ENCODE peak calls at places on chromosomes 1 and 21, in seven cellular contexts. One of them, this sample, is unnamed.

GRCh38 chr21:32423320-32423719 is 10.8 kb downstream of the EVA1C start:
- DNase-seq in foreskin fibroblast: peak; percentile 90
- DNase-seq in HFFc6: peak; percentile 82
- DNase-seq in tibial nerve: no peak
- DNase-seq in GM23338: no peak
- DNase-seq in fibroblast of the aortic adventitia: peak; percentile 88
- DNase-seq in uterus: no peak
- DNase-seq in this sample: peak; percentile 76

GRCh38 chr1:184563308-184563707 is 176.5 kb downstream of the C1orf21 start:
- DNase-seq in fibroblast of the aortic adventitia: peak; percentile 69
- DNase-seq in foreskin fibroblast: peak; percentile 52
- DNase-seq in tibial nerve: no peak
- DNase-seq in HFFc6: peak; percentile 10
- DNase-seq in GM23338: no peak
- DNase-seq in uterus: no peak
- DNase-seq in this sample: peak; percentile 66

GRCh38 chr1:75937034-75937433 is 4.8 kb upstream of the ASB17 start:
- DNase-seq in HFFc6: peak; percentile 52
- DNase-seq in foreskin fibroblast: peak; percentile 63
- DNase-seq in tibial nerve: no peak
- DNase-seq in GM23338: no peak
- DNase-seq in fibroblast of the aortic adventitia: peak; percentile 4
- DNase-seq in uterus: no peak
- DNase-seq in this sample: peak; percentile 33

GRCh38 chr1:99268021-99268420 is 3.7 kb downstream of the PLPPR4 start:
- DNase-seq in uterus: no peak
- DNase-seq in HFFc6: peak; percentile 11
- DNase-seq in tibial nerve: no peak
- DNase-seq in foreskin fibroblast: peak; percentile 70
- DNase-seq in GM23338: no peak
- DNase-seq in fibroblast of the aortic adventitia: no peak
- DNase-seq in this sample: no peak

GRCh38 chr1:60621524-60621923 is 460.8 kb upstream of the NFIA start:
- DNase-seq in GM23338: peak; percentile 13
- DNase-seq in fibroblast of the aortic adventitia: peak; percentile 24
- DNase-seq in foreskin fibroblast: peak; percentile 67
- DNase-seq in tibial nerve: no peak
- DNase-seq in uterus: no peak
- DNase-seq in HFFc6: no peak
- DNase-seq in this sample: peak; percentile 66

GRCh38 chr1:56185493-56185892 is 393.9 kb downstream of the PLPP3 start:
- DNase-seq in uterus: no peak
- DNase-seq in foreskin fibroblast: peak; percentile 64
- DNase-seq in GM23338: no peak
- DNase-seq in tibial nerve: no peak
- DNase-seq in HFFc6: no peak
- DNase-seq in fibroblast of the aortic adventitia: no peak
- DNase-seq in this sample: no peak

GRCh38 chr1:161887724-161888287 is 121.7 kb downstream of the ATF6 start:
- DNase-seq in fibroblast of the aortic adventitia: no peak
- DNase-seq in tibial nerve: no peak
- DNase-seq in HFFc6: no peak
- DNase-seq in uterus: no peak
- DNase-seq in foreskin fibroblast: no peak
- DNase-seq in GM23338: no peak
- DNase-seq in this sample: no peak

GRCh38 chr1:56278052-56278451 is 301.3 kb downstream of the PLPP3 start:
- DNase-seq in fibroblast of the aortic adventitia: no peak
- DNase-seq in HFFc6: no peak
- DNase-seq in tibial nerve: no peak
- DNase-seq in GM23338: no peak
- DNase-seq in uterus: no peak
- DNase-seq in foreskin fibroblast: no peak
- DNase-seq in this sample: no peak

GRCh38 chr1:56255516-56256181 is 323.7 kb downstream of the PLPP3 start:
- DNase-seq in uterus: peak; percentile 87
- DNase-seq in fibroblast of the aortic adventitia: peak; percentile 98
- DNase-seq in tibial nerve: peak; percentile 83
- DNase-seq in HFFc6: no peak
- DNase-seq in foreskin fibroblast: peak; percentile 89
- DNase-seq in GM23338: no peak
- DNase-seq in this sample: peak; percentile 60

GRCh38 chr1:78101514-78101913 is 55.7 kb downstream of the GIPC2 start:
- DNase-seq in GM23338: peak; percentile 29
- DNase-seq in HFFc6: peak; percentile 95
- DNase-seq in uterus: no peak
- DNase-seq in tibial nerve: no peak
- DNase-seq in foreskin fibroblast: peak; percentile 97
- DNase-seq in fibroblast of the aortic adventitia: peak; percentile 99
- DNase-seq in this sample: peak; percentile 94

GRCh38 chr1:1085911-1086841 is 12.1 kb upstream of the RNF223 start:
- DNase-seq in fibroblast of the aortic adventitia: no peak
- DNase-seq in tibial nerve: no peak
- DNase-seq in uterus: peak; percentile 12
- DNase-seq in GM23338: no peak
- DNase-seq in foreskin fibroblast: no peak
- DNase-seq in HFFc6: no peak
- DNase-seq in this sample: no peak

GRCh38 chr1:178959543-178960460 is 65.9 kb upstream of the FAM20B start:
- DNase-seq in uterus: no peak
- DNase-seq in HFFc6: no peak
- DNase-seq in foreskin fibroblast: no peak
- DNase-seq in fibroblast of the aortic adventitia: no peak
- DNase-seq in GM23338: no peak
- DNase-seq in tibial nerve: no peak
- DNase-seq in this sample: no peak

GRCh38 chr1:46806196-46807020 is 7.6 kb downstream of the CYP4B1 start:
- DNase-seq in GM23338: no peak
- DNase-seq in HFFc6: no peak
- DNase-seq in uterus: peak; percentile 35
- DNase-seq in fibroblast of the aortic adventitia: peak; percentile 2
- DNase-seq in foreskin fibroblast: peak; percentile 13
- DNase-seq in tibial nerve: peak; percentile 80
- DNase-seq in this sample: peak; percentile 11

GRCh38 chr1:160400646-160401486 is 502 bp downstream of the VANGL2 start:
- DNase-seq in GM23338: peak; percentile 82
- DNase-seq in uterus: peak; percentile 31
- DNase-seq in HFFc6: no peak
- DNase-seq in fibroblast of the aortic adventitia: no peak
- DNase-seq in tibial nerve: no peak
- DNase-seq in foreskin fibroblast: no peak
- DNase-seq in this sample: no peak

GRCh38 chr21:35014302-35015044 is 34.6 kb downstream of the RUNX1 start:
- DNase-seq in foreskin fibroblast: no peak
- DNase-seq in fibroblast of the aortic adventitia: no peak
- DNase-seq in tibial nerve: no peak
- DNase-seq in HFFc6: no peak
- DNase-seq in uterus: no peak
- DNase-seq in GM23338: no peak
- DNase-seq in this sample: no peak

GRCh38 chr1:197984273-197984672 is 67.1 kb downstream of the LHX9 start:
- DNase-seq in uterus: no peak
- DNase-seq in GM23338: no peak
- DNase-seq in foreskin fibroblast: peak; percentile 32
- DNase-seq in fibroblast of the aortic adventitia: no peak
- DNase-seq in tibial nerve: no peak
- DNase-seq in HFFc6: peak; percentile 41
- DNase-seq in this sample: peak; percentile 30

GRCh38 chr1:223682502-223682901 is 17.0 kb upstream of the CAPN8 start:
- DNase-seq in fibroblast of the aortic adventitia: no peak
- DNase-seq in GM23338: no peak
- DNase-seq in tibial nerve: no peak
- DNase-seq in foreskin fibroblast: no peak
- DNase-seq in HFFc6: no peak
- DNase-seq in uterus: no peak
- DNase-seq in this sample: no peak

GRCh38 chr1:231357831-231358354 is 19.8 kb downstream of the SPRTN start:
- DNase-seq in GM23338: peak; percentile 75
- DNase-seq in tibial nerve: no peak
- DNase-seq in uterus: peak; percentile 26
- DNase-seq in HFFc6: peak; percentile 77
- DNase-seq in foreskin fibroblast: peak; percentile 82
- DNase-seq in fibroblast of the aortic adventitia: peak; percentile 85
- DNase-seq in this sample: peak; percentile 81

GRCh38 chr1:206608108-206608698 is 4.1 kb downstream of the EIF2D start:
- DNase-seq in GM23338: peak; percentile 65
- DNase-seq in HFFc6: peak; percentile 30
- DNase-seq in uterus: no peak
- DNase-seq in foreskin fibroblast: peak; percentile 61
- DNase-seq in fibroblast of the aortic adventitia: peak; percentile 49
- DNase-seq in tibial nerve: no peak
- DNase-seq in this sample: peak; percentile 57

GRCh38 chr1:200372095-200372884 is 37.5 kb downstream of the ZNF281 start:
- DNase-seq in fibroblast of the aortic adventitia: peak; percentile 73
- DNase-seq in foreskin fibroblast: peak; percentile 91
- DNase-seq in GM23338: peak; percentile 67
- DNase-seq in HFFc6: peak; percentile 84
- DNase-seq in uterus: no peak
- DNase-seq in tibial nerve: no peak
- DNase-seq in this sample: peak; percentile 67

GRCh38 chr21:41029573-41029972 is 138.4 kb upstream of the BACE2 start:
- DNase-seq in GM23338: no peak
- DNase-seq in HFFc6: no peak
- DNase-seq in tibial nerve: no peak
- DNase-seq in foreskin fibroblast: no peak
- DNase-seq in uterus: no peak
- DNase-seq in fibroblast of the aortic adventitia: no peak
- DNase-seq in this sample: no peak

GRCh38 chr1:47191940-47192457 is 2.2 kb upstream of the PDZK1IP1 start:
- DNase-seq in fibroblast of the aortic adventitia: no peak
- DNase-seq in HFFc6: no peak
- DNase-seq in tibial nerve: no peak
- DNase-seq in uterus: no peak
- DNase-seq in foreskin fibroblast: no peak
- DNase-seq in GM23338: no peak
- DNase-seq in this sample: no peak

GRCh38 chr1:188599313-188599712 is 1770.6 kb downstream of the PLA2G4A start:
- DNase-seq in GM23338: peak; percentile 61
- DNase-seq in fibroblast of the aortic adventitia: no peak
- DNase-seq in foreskin fibroblast: no peak
- DNase-seq in uterus: no peak
- DNase-seq in tibial nerve: no peak
- DNase-seq in HFFc6: no peak
- DNase-seq in this sample: no peak

GRCh38 chr1:211616231-211617031 is 37.5 kb upstream of the SLC30A1 start:
- DNase-seq in foreskin fibroblast: no peak
- DNase-seq in uterus: peak; percentile 56
- DNase-seq in GM23338: no peak
- DNase-seq in tibial nerve: no peak
- DNase-seq in HFFc6: no peak
- DNase-seq in fibroblast of the aortic adventitia: peak; percentile 90
- DNase-seq in this sample: no peak

GRCh38 chr1:212952596-212952995 is 2.3 kb downstream of the VASH2 start:
- DNase-seq in tibial nerve: no peak
- DNase-seq in fibroblast of the aortic adventitia: no peak
- DNase-seq in HFFc6: no peak
- DNase-seq in GM23338: no peak
- DNase-seq in foreskin fibroblast: no peak
- DNase-seq in uterus: no peak
- DNase-seq in this sample: no peak

GRCh38 chr1:212949771-212950170 is 570 bp upstream of the VASH2 start:
- DNase-seq in fibroblast of the aortic adventitia: no peak
- DNase-seq in GM23338: no peak
- DNase-seq in HFFc6: no peak
- DNase-seq in foreskin fibroblast: no peak
- DNase-seq in uterus: no peak
- DNase-seq in tibial nerve: no peak
- DNase-seq in this sample: no peak

GRCh38 chr1:212946872-212947271 is 3.5 kb upstream of the VASH2 start:
- DNase-seq in HFFc6: no peak
- DNase-seq in foreskin fibroblast: no peak
- DNase-seq in uterus: no peak
- DNase-seq in tibial nerve: no peak
- DNase-seq in GM23338: no peak
- DNase-seq in fibroblast of the aortic adventitia: no peak
- DNase-seq in this sample: no peak

GRCh38 chr1:212951058-212951923 is 950 bp downstream of the VASH2 start:
- DNase-seq in HFFc6: no peak
- DNase-seq in foreskin fibroblast: peak; percentile 25
- DNase-seq in fibroblast of the aortic adventitia: no peak
- DNase-seq in tibial nerve: no peak
- DNase-seq in uterus: peak; percentile 21
- DNase-seq in GM23338: no peak
- DNase-seq in this sample: no peak

GRCh38 chr1:212950243-212951057 is at the start of gene VASH2:
- DNase-seq in HFFc6: peak; percentile 19
- DNase-seq in GM23338: peak; percentile 96
- DNase-seq in fibroblast of the aortic adventitia: peak; percentile 56
- DNase-seq in foreskin fibroblast: peak; percentile 82
- DNase-seq in uterus: peak; percentile 79
- DNase-seq in tibial nerve: peak; percentile 56
- DNase-seq in this sample: peak; percentile 70
- TF ChIP-seq CTCF in HFFc6: no peak
- TF ChIP-seq CTCF in GM23338: no peak
- TF ChIP-seq CTCF in fibroblast of the aortic adventitia: peak; percentile 8
- TF ChIP-seq CTCF in foreskin fibroblast: no peak
- TF ChIP-seq CTCF in uterus: no peak
- TF ChIP-seq CTCF in tibial nerve: no peak
- TF ChIP-seq CTCF in this sample: no peak

GRCh38 chr1:32828341-32828740 is 10.9 kb downstream of the S100PBP start:
- DNase-seq in HFFc6: peak; percentile 36
- DNase-seq in foreskin fibroblast: peak; percentile 44
- DNase-seq in GM23338: peak; percentile 23
- DNase-seq in tibial nerve: no peak
- DNase-seq in uterus: no peak
- DNase-seq in fibroblast of the aortic adventitia: peak; percentile 22
- DNase-seq in this sample: peak; percentile 52
- TF ChIP-seq CTCF in HFFc6: peak; percentile 62
- TF ChIP-seq CTCF in foreskin fibroblast: no peak
- TF ChIP-seq CTCF in GM23338: peak; percentile 22
- TF ChIP-seq CTCF in tibial nerve: no peak
- TF ChIP-seq CTCF in uterus: no peak
- TF ChIP-seq CTCF in fibroblast of the aortic adventitia: peak; percentile 5
- TF ChIP-seq CTCF in this sample: peak; percentile 40

GRCh38 chr1:39538531-39539251 is 37.9 kb downstream of the PABPC4 start:
- DNase-seq in tibial nerve: no peak
- DNase-seq in uterus: no peak
- DNase-seq in HFFc6: no peak
- DNase-seq in foreskin fibroblast: no peak
- DNase-seq in GM23338: no peak
- DNase-seq in fibroblast of the aortic adventitia: no peak
- DNase-seq in this sample: no peak
- TF ChIP-seq CTCF in tibial nerve: no peak
- TF ChIP-seq CTCF in uterus: no peak
- TF ChIP-seq CTCF in HFFc6: no peak
- TF ChIP-seq CTCF in foreskin fibroblast: no peak
- TF ChIP-seq CTCF in GM23338: no peak
- TF ChIP-seq CTCF in fibroblast of the aortic adventitia: no peak
- TF ChIP-seq CTCF in this sample: no peak

GRCh38 chr1:151281969-151282882 is at the start of gene ZNF687:
- DNase-seq in fibroblast of the aortic adventitia: peak; percentile 100
- DNase-seq in HFFc6: peak; percentile 100
- DNase-seq in GM23338: peak; percentile 100
- DNase-seq in uterus: peak; percentile 100
- DNase-seq in foreskin fibroblast: peak; percentile 100
- DNase-seq in tibial nerve: peak; percentile 100
- DNase-seq in this sample: peak; percentile 100
- TF ChIP-seq CTCF in fibroblast of the aortic adventitia: no peak
- TF ChIP-seq CTCF in HFFc6: no peak
- TF ChIP-seq CTCF in GM23338: no peak
- TF ChIP-seq CTCF in uterus: no peak
- TF ChIP-seq CTCF in foreskin fibroblast: no peak
- TF ChIP-seq CTCF in tibial nerve: no peak
- TF ChIP-seq CTCF in this sample: no peak